ENCODE peak calls at places on chromosome 15, in seven cellular contexts. X is coronary artery, D is uterus, U is cardiac muscle cell, V is WTC11, S is upper lobe of left lung, L is mammary epithelial cell. Q is an unnamed sample.
A peak's percentile ranks its signal among the peaks of the same experiment; 100 is the strongest.

GRCh38 chr15:40070608-40071218 is 31.7 kb upstream of the SRP14 start:
- DNase-seq in S (no peak), V (no peak), U (no peak), D (no peak), X (no peak), L (no peak), Q (no peak)

GRCh38 chr15:65981837-65982696 is 112.8 kb downstream of the RAB11A start:
- DNase-seq in S (peak; percentile 87), U (peak; percentile 65), D (no peak), L (peak; percentile 32), V (peak; percentile 88), X (no peak), Q (peak; percentile 45)

GRCh38 chr15:61137139-61137792 is 91.8 kb downstream of the RORA start:
- DNase-seq in S (no peak), L (no peak), U (no peak), V (no peak), D (no peak), X (no peak), Q (no peak)

GRCh38 chr15:41852736-41853135 is 14.1 kb downstream of the PLA2G4B start:
- DNase-seq in L (no peak), V (no peak), D (no peak), S (peak; percentile 77), X (no peak), U (no peak), Q (no peak)

GRCh38 chr15:88701561-88702095 is 62.8 kb downstream of the ISG20 start:
- DNase-seq in L (no peak), U (peak; percentile 11), V (peak; percentile 65), D (no peak), S (no peak), X (no peak), Q (no peak)

GRCh38 chr15:45804028-45804427 is 169.2 kb downstream of the SQOR start:
- DNase-seq in S (no peak), X (no peak), U (no peak), V (no peak), L (no peak), D (no peak), Q (no peak)

GRCh38 chr15:100842756-100843730 is 36.6 kb upstream of the ALDH1A3 start:
- DNase-seq in V (no peak), U (no peak), L (no peak), X (no peak), S (no peak), D (no peak), Q (no peak)

GRCh38 chr15:87461621-87462020 is 794.9 kb downstream of the NTRK3 start:
- DNase-seq in D (no peak), S (no peak), U (no peak), X (no peak), V (no peak), L (peak; percentile 8), Q (no peak)

GRCh38 chr15:79140846-79141570 is 50.4 kb upstream of the RASGRF1 start:
- DNase-seq in X (no peak), D (no peak), S (no peak), V (no peak), L (no peak), U (no peak), Q (no peak)

GRCh38 chr15:80455051-80455648 is 51.0 kb downstream of the ARNT2 start:
- DNase-seq in U (no peak), X (peak; percentile 46), V (no peak), D (no peak), S (no peak), L (peak; percentile 11), Q (no peak)

GRCh38 chr15:75694241-75695182 is 18.1 kb downstream of the CSPG4 start:
- DNase-seq in V (peak; percentile 63), X (peak; percentile 96), D (peak; percentile 87), L (peak; percentile 96), S (peak; percentile 87), U (peak; percentile 70), Q (peak; percentile 27)

GRCh38 chr15:74789741-74790079 is 7.8 kb downstream of the CSK start:
- DNase-seq in S (no peak), U (no peak), L (no peak), V (no peak), D (no peak), X (no peak), Q (no peak)

GRCh38 chr15:96333194-96334016 is 2.9 kb downstream of the NR2F2 start:
- DNase-seq in D (peak; percentile 31), U (peak; percentile 70), X (peak; percentile 70), V (peak; percentile 72), L (no peak), S (peak; percentile 89), Q (no peak)

GRCh38 chr15:77974098-77974414 is 103.5 kb downstream of the TBC1D2B start:
- DNase-seq in D (no peak), S (peak; percentile 47), X (peak; percentile 77), L (no peak), U (no peak), V (no peak), Q (no peak)

GRCh38 chr15:42011074-42011473 is 9.8 kb downstream of the PLA2G4E start:
- DNase-seq in D (no peak), V (no peak), S (no peak), L (no peak), U (no peak), X (no peak), Q (no peak)

GRCh38 chr15:35445891-35446290 is 100.1 kb downstream of the DPH6 start:
- DNase-seq in L (peak; percentile 23), V (no peak), S (no peak), D (no peak), U (no peak), X (no peak), Q (no peak)

DNA sequence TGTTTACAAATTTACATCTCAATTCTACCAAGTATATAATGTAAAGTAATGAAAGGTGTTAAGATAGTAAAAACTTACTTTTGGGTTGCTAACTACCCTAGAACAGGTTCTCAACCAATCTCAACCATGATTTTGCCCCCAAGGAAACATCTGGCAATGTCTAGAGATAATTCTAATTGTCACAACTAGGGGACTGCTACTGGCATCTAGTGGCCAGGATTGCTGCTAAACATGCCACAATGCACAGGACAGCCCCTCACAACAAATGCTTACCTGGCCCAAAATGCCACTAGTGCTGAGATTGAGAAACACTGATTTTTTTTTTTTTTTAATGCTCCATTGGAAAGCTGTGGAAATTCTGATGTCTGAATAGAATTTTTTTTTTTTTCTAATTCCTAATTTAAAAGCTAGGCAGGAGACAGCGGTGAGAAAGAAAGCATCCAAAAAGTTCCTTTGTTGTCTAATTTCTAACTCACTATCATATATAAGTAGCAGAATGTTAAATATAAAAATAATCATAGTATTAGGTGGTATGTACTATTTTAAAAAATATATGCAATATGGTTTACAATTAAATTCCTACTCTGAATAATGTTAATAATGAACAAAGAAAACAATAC is 81.5 kb downstream of the TJP1 start:
- DNase-seq in U (no peak), S (no peak), D (no peak), X (no peak), V (no peak), L (no peak), Q (no peak)
- TF ChIP-seq CTCF in U (peak; percentile 18), S (no peak), D (no peak), X (no peak), V (no peak), L (peak; percentile 14), Q (peak; percentile 32)

GRCh38 chr15:47742334-47742733 is 25.0 kb downstream of the SEMA6D start:
- DNase-seq in U (peak; percentile 82), X (no peak), S (no peak), D (no peak), V (no peak), L (no peak), Q (no peak)

GRCh38 chr15:47742742-47743141 is 25.4 kb downstream of the SEMA6D start:
- DNase-seq in S (no peak), U (no peak), V (no peak), D (no peak), L (no peak), X (no peak), Q (no peak)

GRCh38 chr15:47741082-47741481 is 23.8 kb downstream of the SEMA6D start:
- DNase-seq in V (no peak), D (no peak), X (no peak), S (no peak), L (no peak), U (no peak), Q (no peak)

GRCh38 chr15:47743385-47743784 is 26.1 kb downstream of the SEMA6D start:
- DNase-seq in X (no peak), S (no peak), D (no peak), V (no peak), U (no peak), L (no peak), Q (no peak)

GRCh38 chr15:47741907-47742306 is 24.6 kb downstream of the SEMA6D start:
- DNase-seq in V (no peak), L (no peak), D (no peak), U (no peak), X (no peak), S (no peak), Q (no peak)
- TF ChIP-seq CTCF in V (no peak), L (no peak), D (no peak), U (no peak), X (no peak), S (no peak), Q (no peak)

GRCh38 chr15:69474291-69474690 is 21.7 kb downstream of the RPLP1 start:
- DNase-seq in D (no peak), X (peak; percentile 31), V (no peak), L (peak; percentile 56), S (no peak), U (no peak), Q (no peak)

GRCh38 chr15:69472575-69472974 is 20.0 kb downstream of the RPLP1 start:
- DNase-seq in L (no peak), X (no peak), V (no peak), S (no peak), U (no peak), D (no peak), Q (no peak)

GRCh38 chr15:69476704-69477473 is 24.3 kb downstream of the RPLP1 start:
- DNase-seq in X (peak; percentile 56), S (no peak), L (no peak), V (no peak), U (no peak), D (no peak), Q (no peak)

GRCh38 chr15:69475769-69476358 is 23.2 kb downstream of the RPLP1 start:
- DNase-seq in D (peak; percentile 79), V (peak; percentile 83), S (no peak), U (peak; percentile 77), X (peak; percentile 75), L (peak; percentile 65), Q (peak; percentile 83)

GRCh38 chr15:69474846-69475455 is 22.3 kb downstream of the RPLP1 start:
- DNase-seq in L (no peak), V (no peak), U (no peak), D (no peak), S (no peak), X (peak; percentile 46), Q (no peak)
- TF ChIP-seq CTCF in L (no peak), V (no peak), U (no peak), D (no peak), S (no peak), X (no peak), Q (peak; percentile 11)

GRCh38 chr15:43799209-43799944 is 643 bp downstream of the SERINC4 start:
- DNase-seq in U (no peak), S (no peak), X (no peak), V (no peak), D (no peak), L (no peak), Q (no peak)
- TF ChIP-seq CTCF in U (no peak), S (no peak), X (no peak), V (no peak), D (no peak), L (no peak), Q (no peak)

GRCh38 chr15:44029940-44030568 is 165.0 kb downstream of the FRMD5 start:
- DNase-seq in L (peak; percentile 19), D (no peak), S (no peak), X (no peak), U (no peak), V (no peak), Q (no peak)
- TF ChIP-seq CTCF in L (no peak), D (no peak), S (no peak), X (no peak), U (no peak), V (no peak), Q (no peak)

Q was measured in neural crest cell.